ENCODE peak calls at places on chromosomes 13 and 19, in four cellular contexts. D is endothelial cell, S is lower lobe of right lung, L is GM04504. M is an unnamed sample.
A peak's percentile ranks its signal among the peaks of the same experiment; 100 is the strongest.

GRCh38 chr19:37941820-37942515 is 35.0 kb downstream of the SIPA1L3 start:
- DNase-seq in D (no peak), S (no peak), L (no peak), M (no peak)

GRCh38 chr13:112596220-112596619 is 8.3 kb upstream of the TUBGCP3 start:
- DNase-seq in D (no peak), S (no peak), L (no peak), M (no peak)

GRCh38 chr19:14059652-14060155 is 2.2 kb downstream of the PALM3 start:
- DNase-seq in D (no peak), S (no peak), L (no peak), M (no peak)

GRCh38 chr13:39895254-39895653 is 239.8 kb downstream of the COG6 start:
- DNase-seq in D (peak; percentile 14), S (no peak), L (no peak), M (no peak)

GRCh38 chr19:1746401-1747284 is 6.7 kb upstream of the ONECUT3 start:
- DNase-seq in D (no peak), S (no peak), L (no peak), M (no peak)

GRCh38 chr13:93925976-93926375 is 553.5 kb downstream of the DCT start:
- DNase-seq in D (no peak), S (no peak), L (no peak), M (no peak)

GRCh38 chr13:106182404-106182803 is 353.1 kb downstream of the EFNB2 start:
- DNase-seq in D (no peak), S (no peak), L (peak; percentile 80), M (no peak)

GRCh38 chr13:71577127-71577526 is 289.9 kb downstream of the DACH1 start:
- DNase-seq in D (no peak), S (no peak), L (no peak), M (no peak)

GRCh38 chr19:45075215-45076028 is 856 bp downstream of the ZNF296 start:
- DNase-seq in D (no peak), S (peak; percentile 95), L (no peak), M (peak; percentile 94)

GRCh38 chr13:113145496-113145895 is 13.0 kb upstream of the PROZ start:
- DNase-seq in D (no peak), S (no peak), L (no peak), M (no peak)

GRCh38 chr13:30027569-30028455 is 177.4 kb upstream of the UBL3 start:
- DNase-seq in D (no peak), S (no peak), L (no peak), M (no peak)

GRCh38 chr13:76879876-76880270 is 6.3 kb downstream of the KCTD12 start:
- DNase-seq in D (no peak), S (no peak), L (no peak), M (no peak)

GRCh38 chr13:79349011-79349410 is 57.0 kb downstream of the RBM26 start:
- DNase-seq in D (no peak), S (no peak), L (no peak), M (no peak)

GRCh38 chr19:43820098-43820860 is 6.8 kb upstream of the ZNF283 start:
- DNase-seq in D (no peak), S (peak; percentile 60), L (no peak), M (peak; percentile 84)

GRCh38 chr13:71712988-71713653 is 153.9 kb downstream of the DACH1 start:
- DNase-seq in D (peak; percentile 31), S (no peak), L (no peak), M (no peak)

GRCh38 chr19:31261651-31262331 is 87.4 kb downstream of the TSHZ3 start:
- DNase-seq in D (no peak), S (no peak), L (no peak), M (no peak)

GRCh38 chr13:32846020-32846451 is 170.2 kb upstream of the KL start:
- DNase-seq in D (no peak), S (no peak), L (no peak), M (no peak)

GRCh38 chr13:97346561-97347254 is 87.3 kb upstream of the RAP2A start:
- DNase-seq in D (no peak), S (no peak), L (no peak), M (no peak)

GRCh38 chr19:48135411-48135810 is 24.8 kb upstream of the PLA2G4C start:
- DNase-seq in D (no peak), S (no peak), L (no peak), M (no peak)

GRCh38 chr19:37914908-37915307 is 7.9 kb downstream of the SIPA1L3 start:
- DNase-seq in D (no peak), S (no peak), L (no peak), M (no peak)

M was measured in posterior vena cava.